ENCODE peak calls at places on chromosomes 12 and 14, in ten cellular contexts. U, R, B, J, E, X, F, L, T and G are unnamed samples.

GRCh38 chr12:104687823-104688573 is 231.2 kb downstream of the CHST11 start:
- DNase-seq in U (no peak), B (no peak), X (no peak), E (peak; percentile 76), R (no peak), T (no peak), J (no peak), F (no peak), L (no peak), G (no peak)

GRCh38 chr12:6957151-6957701 is 6.1 kb downstream of the PTPN6 start:
- DNase-seq in E (no peak), F (no peak), R (no peak), L (no peak), U (no peak), T (no peak), X (no peak), B (peak; percentile 62), J (peak; percentile 16), G (no peak)

GRCh38 chr12:26524862-26525465 is 308.0 kb downstream of the ITPR2 start:
- DNase-seq in U (no peak), T (no peak), X (no peak), J (no peak), R (no peak), L (peak; percentile 40), E (no peak), F (no peak), B (no peak), G (no peak)

GRCh38 chr12:70948976-70949336 is 28.4 kb upstream of the PTPRR start:
- DNase-seq in L (peak; percentile 45), R (peak; percentile 27), J (no peak), B (peak; percentile 63), F (no peak), X (no peak), U (no peak), T (no peak), E (no peak), G (no peak)

GRCh38 chr14:34951286-34951685 is 31.5 kb upstream of the SRP54 start:
- DNase-seq in U (peak; percentile 30), L (no peak), F (no peak), T (no peak), B (no peak), J (no peak), E (no peak), X (no peak), R (no peak), G (no peak)

GRCh38 chr12:114218136-114218535 is 187.8 kb downstream of the TBX5 start:
- DNase-seq in R (no peak), T (no peak), L (no peak), J (no peak), F (no peak), U (no peak), B (no peak), E (no peak), X (no peak), G (no peak)

GRCh38 chr12:44930972-44931600 is 55.0 kb upstream of the NELL2 start:
- DNase-seq in E (no peak), B (no peak), F (no peak), R (no peak), X (peak; percentile 58), J (no peak), T (peak; percentile 49), L (no peak), U (peak; percentile 34), G (no peak)

GRCh38 chr12:16844875-16845274 is 238.9 kb upstream of the LMO3 start:
- DNase-seq in F (no peak), U (no peak), X (no peak), R (no peak), B (no peak), J (no peak), L (no peak), T (peak; percentile 3), E (no peak), G (no peak)

GRCh38 chr12:95820096-95820703 is 29.6 kb upstream of the NTN4 start:
- DNase-seq in L (peak; percentile 67), E (peak; percentile 4), U (peak; percentile 25), F (no peak), J (no peak), T (peak; percentile 62), B (no peak), X (no peak), R (no peak), G (no peak)

GRCh38 chr14:100677925-100678765 is 48.5 kb upstream of the DLK1 start:
- DNase-seq in U (peak; percentile 58), R (no peak), B (peak; percentile 83), E (no peak), J (peak; percentile 70), X (no peak), L (peak; percentile 42), T (no peak), F (peak; percentile 47), G (no peak)

GRCh38 chr14:68463705-68464104 is 329.2 kb downstream of the ZFP36L1 start:
- DNase-seq in F (no peak), E (no peak), U (no peak), T (peak; percentile 63), L (no peak), J (no peak), X (no peak), R (no peak), B (no peak), G (no peak)

GRCh38 chr12:28563926-28564325 is 373.7 kb downstream of the CCDC91 start:
- DNase-seq in R (no peak), E (peak; percentile 16), X (no peak), T (no peak), J (no peak), B (no peak), U (peak; percentile 25), F (no peak), L (no peak), G (no peak)

GRCh38 chr12:104692335-104693218 is 235.8 kb downstream of the CHST11 start:
- DNase-seq in L (no peak), R (no peak), E (no peak), J (no peak), U (no peak), F (no peak), T (no peak), B (no peak), X (no peak), G (no peak)

GRCh38 chr14:61478971-61479473 is 157.6 kb downstream of the PRKCH start:
- DNase-seq in J (no peak), F (no peak), B (no peak), R (no peak), U (no peak), X (no peak), E (no peak), L (no peak), T (no peak), G (no peak)

DNA sequence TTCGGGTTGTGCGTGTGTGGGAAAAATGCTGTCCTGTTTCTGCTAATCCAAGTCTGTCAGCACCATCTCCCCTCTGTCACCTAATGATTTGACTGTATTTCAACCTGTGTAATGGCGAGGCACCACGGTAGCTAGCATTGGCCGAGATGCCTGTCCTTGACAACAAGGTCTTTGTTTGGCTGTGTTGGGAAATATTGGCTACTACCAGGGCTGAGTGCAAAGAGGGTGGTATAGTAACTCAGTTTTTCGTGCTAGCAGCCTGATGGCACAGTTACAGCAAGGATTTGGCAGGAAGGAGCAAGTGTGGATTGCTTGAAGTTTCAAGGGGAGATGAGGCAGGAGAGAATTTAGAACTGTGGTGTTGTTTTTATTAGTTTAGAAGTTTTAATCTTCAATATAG is 440.3 kb upstream of the RGS6 start:
- DNase-seq in J (no peak), U (no peak), R (no peak), E (no peak), B (no peak), X (no peak), T (peak; percentile 73), L (no peak), F (no peak), G (peak; percentile 50)
- H3K27ac ChIP-seq in J (no peak overlapping the region), U (no peak overlapping the region), R (no peak overlapping the region), E (no peak overlapping the region), B (peak overlapping the region; percentile 64), X (no peak overlapping the region), T (peak overlapping the region; percentile 43), L (peak overlapping the region; percentile 59), F (peak overlapping the region; percentile 54), G (no peak overlapping the region)

DNA sequence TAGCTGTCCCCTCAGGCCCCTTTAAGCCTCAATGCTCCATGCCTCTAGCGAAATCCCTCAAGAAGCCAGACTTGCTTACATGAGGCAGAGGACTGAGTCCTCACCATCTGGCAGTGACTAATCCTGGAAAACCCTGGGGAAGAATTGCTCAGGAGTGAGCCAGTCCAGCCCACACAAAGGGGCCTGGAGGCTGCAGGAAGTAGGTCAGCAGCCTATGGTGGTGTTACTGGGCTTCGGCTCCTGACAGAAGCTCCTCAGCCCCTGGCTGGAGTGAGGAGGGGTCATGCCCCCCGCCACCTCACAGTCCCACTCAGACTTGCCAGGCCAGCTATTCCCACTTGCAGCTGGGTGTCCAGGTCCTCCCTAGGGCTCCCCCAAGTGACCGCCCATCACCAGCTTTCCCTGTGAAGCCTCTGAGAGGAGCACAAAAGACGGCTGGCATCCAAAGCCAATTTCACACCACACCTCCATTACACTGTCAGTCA is 250.5 kb downstream of the DPF3 start:
- DNase-seq in U (peak; percentile 99), T (no peak), F (peak; percentile 81), J (peak; percentile 55), E (no peak), X (no peak), B (no peak), R (no peak), L (no peak), G (no peak)
- H3K27ac ChIP-seq in U (peak overlapping the region; percentile 97), T (no peak overlapping the region), F (no peak overlapping the region), J (peak overlapping the region; percentile 49), E (no peak overlapping the region), X (no peak overlapping the region), B (no peak overlapping the region), R (no peak overlapping the region), L (no peak overlapping the region), G (no peak overlapping the region)

DNA sequence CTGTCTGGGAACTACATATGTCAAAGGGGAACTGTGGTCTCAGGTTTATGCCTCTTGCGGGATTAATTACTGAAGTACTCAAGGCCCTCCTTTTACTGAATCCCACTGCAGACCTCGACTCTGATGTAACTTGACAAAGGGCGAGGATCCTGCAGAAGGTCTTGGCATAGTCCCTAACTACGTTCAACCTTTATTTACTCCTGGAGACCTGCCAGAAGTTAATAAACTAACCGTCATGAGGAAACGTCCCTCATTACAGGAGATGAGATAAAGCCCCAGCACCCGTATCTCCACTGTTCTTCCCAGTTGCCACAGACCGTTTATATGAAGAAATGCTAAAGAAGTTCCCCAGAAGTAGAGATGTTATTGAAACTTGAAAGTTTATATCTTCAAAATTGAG is 190.9 kb downstream of the ETV6 start:
- DNase-seq in U (no peak), X (no peak), E (peak; percentile 40), T (no peak), R (no peak), B (no peak), L (no peak), F (no peak), J (no peak), G (no peak)
- H3K27ac ChIP-seq in U (no peak overlapping the region), X (no peak overlapping the region), E (peak overlapping the region; percentile 74), T (no peak overlapping the region), R (no peak overlapping the region), B (peak overlapping the region; percentile 19), L (peak overlapping the region; percentile 77), F (no peak overlapping the region), J (no peak overlapping the region), G (no peak overlapping the region)

GRCh38 chr12:84826925-84827324 is 85.7 kb downstream of the SLC6A15 start:
- DNase-seq in J (no peak), F (no peak), X (no peak), E (no peak), R (no peak), L (no peak), T (no peak), U (no peak), B (no peak), G (no peak)

GRCh38 chr12:84822541-84822940 is 90.1 kb downstream of the SLC6A15 start:
- DNase-seq in F (no peak), U (peak; percentile 83), J (no peak), B (no peak), T (no peak), R (no peak), E (no peak), L (no peak), X (no peak), G (no peak)

GRCh38 chr12:84825149-84825548 is 87.5 kb downstream of the SLC6A15 start:
- DNase-seq in T (no peak), X (no peak), E (no peak), R (no peak), U (no peak), B (no peak), L (no peak), J (no peak), F (no peak), G (no peak)
- H3K27ac ChIP-seq in T (no peak overlapping the region), X (no peak overlapping the region), E (no peak overlapping the region), R (no peak overlapping the region), U (no peak overlapping the region), B (no peak overlapping the region), L (no peak overlapping the region), J (no peak overlapping the region), F (no peak overlapping the region), G (no peak overlapping the region)